ENCODE peak calls at places on chromosomes 5 and 9, in nine cellular contexts. T is GM23248, E is choroid plexus epithelial cell, J is mesendoderm, K is body of pancreas, I is A549, N is astrocyte of the spinal cord, G is dorsolateral prefrontal cortex, D is mammary epithelial cell. V is an unnamed sample.

GRCh38 chr5:131541071-131541470 is 94.0 kb downstream of the RAPGEF6 start:
- DNase-seq in I (no peak), E (no peak), T (peak; percentile 13), G (no peak), J (no peak), N (no peak), D (peak; percentile 12), K (no peak), V (no peak)

GRCh38 chr5:67481362-67481761 is 284.8 kb upstream of the CD180 start:
- DNase-seq in K (no peak), T (no peak), G (no peak), J (no peak), I (no peak), D (peak; percentile 50), N (no peak), E (no peak), V (no peak)

GRCh38 chr9:76023715-76024195 is 133.3 kb downstream of the PCSK5 start:
- DNase-seq in G (peak; percentile 30), E (peak; percentile 9), I (no peak), T (no peak), D (peak; percentile 62), J (peak; percentile 85), N (peak; percentile 63), K (no peak), V (no peak)

GRCh38 chr9:93187047-93187446 is 3.1 kb downstream of the WNK2 start:
- DNase-seq in J (no peak), I (no peak), N (no peak), K (peak; percentile 38), T (no peak), E (no peak), D (no peak), G (peak; percentile 63), V (no peak)

GRCh38 chr9:70924380-70924779 is 197.0 kb downstream of the TRPM3 start:
- DNase-seq in K (no peak), T (peak; percentile 89), J (no peak), I (no peak), N (peak; percentile 90), E (peak; percentile 82), D (peak; percentile 78), G (no peak), V (peak; percentile 73)

GRCh38 chr9:92650839-92651621 is 18.9 kb downstream of the IPPK start:
- DNase-seq in N (peak; percentile 51), T (peak; percentile 86), I (no peak), K (peak; percentile 45), G (no peak), E (peak; percentile 90), J (peak; percentile 46), D (no peak), V (no peak)

GRCh38 chr9:72954431-72955420 is 1.9 kb upstream of the ALDH1A1 start:
- DNase-seq in K (peak; percentile 49), J (no peak), N (no peak), G (no peak), I (no peak), E (no peak), T (peak; percentile 55), D (no peak), V (no peak)

GRCh38 chr9:2227468-2227867 is 212.3 kb downstream of the SMARCA2 start:
- DNase-seq in T (peak; percentile 69), K (peak; percentile 27), I (no peak), J (peak; percentile 72), G (no peak), D (no peak), N (peak; percentile 36), E (no peak), V (peak; percentile 48)

DNA sequence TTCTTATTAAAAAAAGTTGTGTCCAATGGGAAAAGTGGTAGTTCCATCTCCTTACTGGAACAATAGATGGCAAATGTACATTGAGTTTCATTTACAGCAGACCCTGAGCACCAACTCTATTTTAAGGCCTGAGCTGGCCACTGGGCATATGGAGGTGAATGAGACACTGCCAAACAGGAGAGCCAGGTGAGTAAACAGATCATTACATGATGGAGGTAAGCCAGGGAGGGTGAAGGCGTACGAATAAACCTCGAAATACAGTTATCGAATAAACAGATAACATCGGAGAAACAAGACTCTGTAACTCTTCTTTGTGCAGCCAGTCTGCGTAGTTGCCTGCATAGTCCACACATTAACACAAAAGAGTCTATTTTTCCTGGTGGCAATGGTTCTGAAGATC is 446.4 kb upstream of the KLF4 start:
- DNase-seq in J (no peak), I (no peak), T (no peak), D (no peak), G (no peak), E (no peak), K (no peak), N (no peak), V (no peak)
- H3K4me3 ChIP-seq in J (no peak overlapping the region), I (no peak overlapping the region), T (no peak overlapping the region), D (no peak overlapping the region), G (no peak overlapping the region), E (no peak overlapping the region), K (no peak overlapping the region), N (no peak overlapping the region), V (no peak overlapping the region)

DNA sequence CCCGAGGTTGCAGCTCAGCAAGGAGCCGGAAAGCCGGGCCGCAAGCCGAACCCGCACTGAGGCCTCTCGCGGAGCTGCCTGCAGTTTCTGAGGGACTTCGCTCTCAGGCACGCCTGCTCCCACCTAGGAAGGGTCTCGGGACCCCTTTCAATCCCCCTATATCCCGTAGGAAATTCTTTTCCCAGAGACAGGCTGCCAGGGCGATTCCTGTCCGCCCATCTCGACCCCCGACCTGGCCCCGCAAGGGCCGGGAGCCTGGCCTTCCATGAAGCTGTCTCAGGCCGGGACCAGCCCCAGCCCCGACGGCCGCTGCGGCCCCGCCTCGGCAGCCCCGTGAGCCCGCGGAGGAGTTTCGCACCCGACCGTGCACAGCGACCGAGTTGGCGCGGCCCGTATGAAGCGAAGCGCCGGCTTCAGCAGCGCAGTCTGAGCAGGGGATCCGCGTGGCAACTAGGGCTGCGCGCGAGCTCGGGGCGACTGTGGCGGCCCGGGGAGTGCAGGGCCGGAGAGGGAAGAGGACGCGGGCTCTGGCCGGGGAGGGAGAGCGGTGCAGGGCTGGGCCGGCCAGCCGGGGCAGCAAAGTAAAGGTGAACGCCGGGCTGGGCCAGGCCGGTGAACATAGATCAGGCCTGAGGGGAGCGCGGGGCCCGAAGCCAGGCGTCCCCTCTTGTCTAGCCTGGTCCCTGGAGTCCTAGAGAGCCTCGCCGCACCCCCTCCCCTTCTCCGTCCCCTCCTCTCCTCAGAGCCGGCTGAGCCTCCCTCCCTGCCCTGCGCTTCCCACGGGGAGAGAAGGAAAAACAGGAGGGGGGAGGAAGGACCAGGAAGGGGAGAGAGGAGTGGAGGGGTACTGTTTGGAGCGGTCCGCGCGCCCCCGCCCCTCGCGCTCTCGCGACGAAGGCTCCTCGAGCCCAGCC is 879 bp upstream of the PRDM12 start:
- DNase-seq in K (no peak), I (peak; percentile 58), G (no peak), J (peak; percentile 38), D (no peak), T (peak; percentile 44), N (no peak), E (peak; percentile 18), V (no peak)
- H3K4me3 ChIP-seq in K (no peak overlapping the region), I (peak overlapping the region; percentile 27), G (no peak overlapping the region), J (no peak overlapping the region), D (no peak overlapping the region), T (no peak overlapping the region), N (no peak overlapping the region), E (no peak overlapping the region), V (no peak overlapping the region)

GRCh38 chr9:136431782-136432350 is 7.8 kb downstream of the INPP5E start:
- DNase-seq in I (no peak), D (no peak), G (no peak), K (no peak), J (no peak), E (no peak), T (no peak), N (no peak), V (no peak)
- H3K4me3 ChIP-seq in I (no peak overlapping the region), D (no peak overlapping the region), G (no peak overlapping the region), K (no peak overlapping the region), J (no peak overlapping the region), E (no peak overlapping the region), T (no peak overlapping the region), N (no peak overlapping the region), V (no peak overlapping the region)

GRCh38 chr9:129582865-129583264 is 38.0 kb downstream of the C9orf50 start:
- DNase-seq in N (no peak), G (no peak), J (no peak), T (no peak), E (no peak), K (no peak), I (no peak), D (no peak), V (no peak)
- H3K4me3 ChIP-seq in N (no peak overlapping the region), G (no peak overlapping the region), J (no peak overlapping the region), T (no peak overlapping the region), E (no peak overlapping the region), K (no peak overlapping the region), I (no peak overlapping the region), D (no peak overlapping the region), V (no peak overlapping the region)

GRCh38 chr9:98861881-98862501 is 54.5 kb downstream of the GALNT12 start:
- DNase-seq in G (no peak), J (no peak), E (peak; percentile 92), N (peak; percentile 77), D (peak; percentile 80), T (peak; percentile 99), K (peak; percentile 46), I (no peak), V (peak; percentile 99)

GRCh38 chr9:98859941-98860340 is 52.5 kb downstream of the GALNT12 start:
- DNase-seq in N (no peak), G (no peak), K (no peak), I (no peak), J (no peak), T (no peak), D (no peak), E (no peak), V (no peak)

GRCh38 chr9:98862936-98863335 is 55.5 kb downstream of the GALNT12 start:
- DNase-seq in T (no peak), D (no peak), I (no peak), N (no peak), G (no peak), K (no peak), E (no peak), J (no peak), V (no peak)

GRCh38 chr9:98864257-98865180 is 57.0 kb downstream of the GALNT12 start:
- DNase-seq in I (no peak), D (no peak), G (no peak), K (peak; percentile 41), N (no peak), T (peak; percentile 73), J (no peak), E (peak; percentile 72), V (peak; percentile 67)

DNA sequence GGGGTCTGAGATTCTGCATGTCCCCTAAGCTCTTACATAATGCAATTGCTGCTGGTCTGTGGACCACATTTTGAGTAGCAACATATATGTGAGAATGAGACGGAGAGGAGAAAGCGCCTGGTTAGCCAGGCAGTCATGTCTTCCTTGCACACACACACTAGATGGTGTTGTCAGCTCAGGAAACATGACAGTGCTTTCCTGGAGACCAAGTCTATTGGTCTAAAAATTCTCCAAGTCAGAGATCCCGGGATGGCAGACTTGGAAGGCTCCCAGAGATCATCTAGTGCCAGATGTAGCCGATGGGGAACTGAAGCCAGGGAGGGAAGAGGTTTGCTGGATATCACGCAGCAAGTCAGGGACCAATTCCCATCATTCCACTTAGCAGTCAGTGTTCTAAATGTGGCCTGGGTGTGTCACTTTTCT is 53.4 kb downstream of the GALNT12 start:
- DNase-seq in D (peak; percentile 25), J (peak; percentile 67), I (peak; percentile 21), T (peak; percentile 93), K (peak; percentile 74), N (peak; percentile 83), G (peak; percentile 34), E (peak; percentile 91), V (peak; percentile 82)
- H3K4me3 ChIP-seq in D (no peak overlapping the region), J (no peak overlapping the region), I (no peak overlapping the region), T (no peak overlapping the region), K (no peak overlapping the region), N (no peak overlapping the region), G (no peak overlapping the region), E (no peak overlapping the region), V (no peak overlapping the region)